ENCODE peak calls at places on chromosomes 13 and 19, in six cellular contexts. Z is HCT116, O is GM12878, B is H1, S is K562, F is HepG2. W is an unnamed sample. For H3K4me1, the result is how much of the 10 kb centered on the place peaks cover.

GRCh38 chr13:100646030-100646673 is 28.4 kb downstream of the TMTC4 start:
- DNase-seq in Z (peak), O (no peak), B (no peak), S (peak), F (peak), W (no peak)

GRCh38 chr13:112693831-112694497 is 4.1 kb downstream of the ATP11A start:
- DNase-seq in Z (no peak), O (no peak), B (no peak), S (no peak), F (no peak), W (no peak)

GRCh38 chr13:52414963-52415362 is 9.0 kb upstream of the THSD1 start:
- DNase-seq in Z (no peak), O (no peak), B (no peak), S (no peak), F (no peak), W (no peak)

GRCh38 chr13:42478531-42479156 is 95.3 kb upstream of the TNFSF11 start:
- DNase-seq in Z (peak), O (no peak), B (no peak), S (no peak), F (no peak), W (peak)

GRCh38 chr13:80630685-80631121 is 289.8 kb upstream of the SPRY2 start:
- DNase-seq in Z (no peak), O (no peak), B (no peak), S (no peak), F (no peak), W (no peak)

GRCh38 chr13:109509154-109509905 is 277.1 kb downstream of the IRS2 start:
- DNase-seq in Z (no peak), O (no peak), B (no peak), S (no peak), F (no peak), W (no peak)

GRCh38 chr19:17840019-17840418 is 7.8 kb downstream of the JAK3 start:
- DNase-seq in Z (no peak), O (no peak), B (no peak), S (peak), F (no peak), W (no peak)

GRCh38 chr13:89660752-89661151 is 1686.7 kb upstream of the MIR17HG start:
- DNase-seq in Z (no peak), O (no peak), B (no peak), S (no peak), F (no peak), W (no peak)

GRCh38 chr13:112454648-112455334 is 78.6 kb downstream of the SPACA7 start:
- DNase-seq in Z (no peak), O (no peak), B (no peak), S (no peak), F (no peak), W (no peak)

GRCh38 chr13:103960011-103960410 is 893.8 kb upstream of the SLC10A2 start:
- DNase-seq in Z (no peak), O (no peak), B (no peak), S (no peak), F (no peak), W (no peak)

GRCh38 chr13:38767506-38768265 is 80.8 kb downstream of the FREM2 start:
- DNase-seq in Z (no peak), O (no peak), B (no peak), S (no peak), F (no peak), W (no peak)

GRCh38 chr19:11659612-11660011 is 62.3 kb downstream of the ZNF627 start:
- DNase-seq in Z (no peak), O (no peak), B (no peak), S (peak), F (peak), W (no peak)

GRCh38 chr19:7729831-7730285 is 2.1 kb downstream of the CLEC4G start:
- DNase-seq in Z (no peak), O (no peak), B (no peak), S (no peak), F (no peak), W (no peak)

GRCh38 chr13:52848455-52849190 is at the start of gene PCDH8:
- DNase-seq in Z (no peak), O (no peak), B (no peak), S (no peak), F (no peak), W (peak)

GRCh38 chr13:37954191-37954590 is 84.6 kb upstream of the TRPC4 start:
- DNase-seq in Z (no peak), O (no peak), B (no peak), S (no peak), F (no peak), W (no peak)

GRCh38 chr19:23991170-23991569 is 76.5 kb downstream of the ZNF726 start:
- DNase-seq in Z (no peak), O (no peak), B (no peak), S (no peak), F (peak), W (no peak)

GRCh38 chr13:84255226-84255625 is 373.0 kb upstream of the SLITRK1 start:
- DNase-seq in Z (no peak), O (no peak), B (no peak), S (no peak), F (no peak), W (no peak)

GRCh38 chr13:114268344-114269280 is 12.8 kb upstream of the UPF3A start:
- DNase-seq in Z (no peak), O (no peak), B (no peak), S (no peak), F (no peak), W (no peak)

GRCh38 chr19:48466571-48467325 is 2.4 kb upstream of the CYTH2 start:
- DNase-seq in Z (no peak), O (no peak), B (no peak), S (no peak), F (no peak), W (no peak)

GRCh38 chr13:24473646-24474045 is 38.9 kb downstream of the PARP4 start:
- DNase-seq in Z (no peak), O (no peak), B (no peak), S (no peak), F (no peak), W (no peak)

GRCh38 chr13:58032676-58033440 is 401.3 kb downstream of the PCDH17 start:
- DNase-seq in Z (no peak), O (no peak), B (no peak), S (no peak), F (no peak), W (no peak)

GRCh38 chr19:50943074-50943828 is 9.6 kb downstream of the KLK5 start:
- DNase-seq in Z (no peak), O (no peak), B (no peak), S (no peak), F (no peak), W (no peak)

GRCh38 chr13:45464141-45464686 is 525 bp upstream of the COG3 start:
- DNase-seq in Z (no peak), O (no peak), B (no peak), S (no peak), F (no peak), W (no peak)

GRCh38 chr19:43780706-43781525 is at the start of gene KCNN4:
- DNase-seq in Z (peak), O (no peak), B (no peak), S (peak), F (no peak), W (no peak)

GRCh38 chr13:43880451-43880850 is 747 bp downstream of the LACC1 start:
- DNase-seq in Z (no peak), O (no peak), B (no peak), S (no peak), F (no peak), W (no peak)

GRCh38 chr19:11375143-11375948 is 880 bp downstream of the SWSAP1 start:
- DNase-seq in Z (no peak), O (no peak), B (no peak), S (no peak), F (peak), W (no peak)

GRCh38 chr13:36146513-36147276 is 15.5 kb upstream of the DCLK1 start:
- DNase-seq in Z (no peak), O (no peak), B (no peak), S (no peak), F (no peak), W (no peak)

GRCh38 chr13:111503376-111503775 is 182.9 kb downstream of the TEX29 start:
- DNase-seq in Z (no peak), O (no peak), B (no peak), S (no peak), F (no peak), W (no peak)

GRCh38 chr19:35027851-35028599 is 2.2 kb upstream of the SCN1B start:
- DNase-seq in Z (no peak), O (no peak), B (no peak), S (no peak), F (no peak), W (no peak)

GRCh38 chr19:38735257-38735686 is 9.0 kb downstream of the CAPN12 start:
- DNase-seq in Z (no peak), O (no peak), B (no peak), S (peak), F (no peak), W (no peak)

GRCh38 chr19:10305139-10305806 is 4.3 kb downstream of the ZGLP1 start:
- DNase-seq in Z (no peak), O (no peak), B (no peak), S (no peak), F (no peak), W (no peak)

GRCh38 chr19:36100476-36100875 is 10.5 kb upstream of the OVOL3 start:
- DNase-seq in Z (no peak), O (no peak), B (no peak), S (no peak), F (no peak), W (no peak)

GRCh38 chr13:36745436-36745835 is 71.6 kb downstream of the SERTM1 start:
- DNase-seq in Z (no peak), O (no peak), B (no peak), S (no peak), F (no peak), W (no peak)

GRCh38 chr13:71886880-71887279 is 19.9 kb upstream of the DACH1 start:
- DNase-seq in Z (no peak), O (no peak), B (no peak), S (no peak), F (no peak), W (no peak)

GRCh38 chr19:34310494-34310981 is 54.5 kb upstream of the GPI start:
- DNase-seq in Z (no peak), O (no peak), B (no peak), S (no peak), F (no peak), W (no peak)

GRCh38 chr19:17719730-17720486 is 628 bp downstream of the MAP1S start:
- DNase-seq in Z (no peak), O (no peak), B (no peak), S (peak), F (no peak), W (no peak)

DNA sequence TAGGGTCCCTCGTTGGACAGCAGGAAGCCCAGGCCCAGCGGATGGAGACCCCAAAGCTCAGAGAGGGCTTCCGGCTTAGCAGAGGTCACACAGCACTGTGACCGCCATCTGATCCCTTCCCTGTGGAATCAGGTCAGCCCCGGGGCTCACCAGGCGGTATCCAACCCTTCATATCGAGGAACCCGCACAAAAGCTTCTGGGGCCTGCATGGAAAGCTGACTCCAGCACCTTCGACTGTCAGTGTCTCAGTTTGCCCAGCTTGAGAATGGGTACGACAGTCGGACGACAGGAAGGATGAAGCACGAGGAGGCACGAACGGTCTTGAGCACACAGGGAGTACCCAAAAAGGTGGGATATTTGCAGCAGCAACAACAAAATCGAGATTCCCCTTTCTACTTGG is 2.6 kb downstream of the TLE5 start:
- DNase-seq in Z (no peak), O (no peak), B (no peak), S (no peak), F (no peak), W (no peak)
- H3K4me1 ChIP-seq in Z (under half), O (under half), B (under half), S (under half), F (under half), W (under half)

GRCh38 chr13:21747456-21747855 is 76.6 kb downstream of the FGF9 start:
- DNase-seq in Z (no peak), O (no peak), B (no peak), S (no peak), F (no peak), W (no peak)
- TF ChIP-seq ZNF274 in Z (no peak), O (no peak), B (no peak), S (no peak), F (no peak), W (no peak)

DNA sequence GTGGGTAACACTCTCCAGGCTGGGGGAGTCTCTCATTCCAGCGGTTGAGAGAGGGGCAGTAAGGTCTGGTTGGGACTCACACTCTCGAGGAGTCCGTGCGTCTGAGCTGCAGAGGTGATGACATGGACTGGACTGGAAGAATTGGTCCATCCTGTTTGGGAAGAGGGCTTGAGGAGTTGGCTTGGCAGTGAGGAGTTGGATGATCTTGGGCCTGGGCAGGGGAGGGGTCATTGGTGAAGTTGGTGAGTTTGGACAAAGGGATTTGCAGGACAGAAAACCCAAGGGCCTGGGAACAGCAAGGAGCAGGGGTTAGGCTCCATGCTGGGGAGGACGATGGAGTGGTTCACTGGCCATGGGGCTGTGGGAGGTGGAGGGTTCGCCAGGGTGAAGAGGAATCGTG is 3.7 kb downstream of the PPP1R37 start:
- DNase-seq in Z (no peak), O (no peak), B (no peak), S (no peak), F (no peak), W (no peak)
- H3K9ac ChIP-seq in Z (no peak), O (no peak), B (no peak), S (no peak), F (no peak), W (no peak)

DNA sequence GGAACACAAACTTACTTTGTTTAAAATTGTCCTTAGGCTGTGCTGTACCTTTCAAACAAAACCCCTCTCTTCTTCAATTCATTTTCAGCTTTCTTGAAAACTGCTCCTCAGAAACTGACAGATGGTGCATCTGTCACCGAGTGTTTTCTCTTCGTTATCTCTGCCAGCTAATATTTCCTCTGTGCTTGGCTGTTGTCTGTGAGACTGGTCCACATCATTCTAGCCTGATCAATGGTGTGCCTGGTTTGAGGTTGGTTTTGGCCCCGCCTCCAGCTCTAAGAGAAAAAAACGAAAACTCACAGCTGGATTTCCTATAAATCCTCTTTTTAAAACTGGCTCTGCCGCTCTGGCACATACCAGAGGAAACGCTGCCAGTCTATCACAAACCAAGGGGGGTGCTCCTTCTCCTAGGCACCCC is 79.7 kb downstream of the STARD13 start:
- DNase-seq in Z (no peak), O (no peak), B (no peak), S (no peak), F (no peak), W (no peak)
- H3K4me1 ChIP-seq in Z (under half), O (under half), B (under half), S (under half), F (under half), W (under half)

GRCh38 chr19:4094761-4095487 is 28.2 kb upstream of the ZBTB7A start:
- DNase-seq in Z (no peak), O (no peak), B (no peak), S (no peak), F (no peak), W (no peak)
- TF ChIP-seq ZNF274 in Z (no peak), O (no peak), B (no peak), S (no peak), F (no peak), W (no peak)

GRCh38 chr19:45455707-45456499 is 11.9 kb upstream of the FOSB start:
- DNase-seq in Z (peak), O (no peak), B (no peak), S (peak), F (peak), W (peak)
- H3K9ac ChIP-seq in Z (peak), O (peak), B (no peak), S (peak), F (peak), W (peak)

GRCh38 chr19:41221514-41222205 is 2.6 kb downstream of the AXL start:
- DNase-seq in Z (no peak), O (no peak), B (no peak), S (no peak), F (no peak), W (no peak)
- H3K4me1 ChIP-seq in Z (under half), O (under half), B (under half), S (under half), F (half or more), W (under half)

GRCh38 chr19:45352062-45352461 is 11.5 kb downstream of the KLC3 start:
- DNase-seq in Z (no peak), O (no peak), B (no peak), S (no peak), F (no peak), W (no peak)

GRCh38 chr19:45352914-45353796 is 12.6 kb downstream of the KLC3 start:
- DNase-seq in Z (no peak), O (no peak), B (no peak), S (no peak), F (no peak), W (no peak)

GRCh38 chr19:45352471-45352870 is 11.9 kb downstream of the KLC3 start:
- DNase-seq in Z (no peak), O (no peak), B (no peak), S (no peak), F (no peak), W (no peak)

GRCh38 chr19:45350477-45351058 is 10.0 kb downstream of the KLC3 start:
- DNase-seq in Z (no peak), O (no peak), B (no peak), S (no peak), F (no peak), W (no peak)

GRCh38 chr19:45351401-45351952 is 10.9 kb downstream of the KLC3 start:
- DNase-seq in Z (no peak), O (no peak), B (no peak), S (no peak), F (no peak), W (no peak)
- TF ChIP-seq ZNF274 in Z (no peak), O (no peak), B (no peak), S (no peak), F (no peak), W (no peak)